ENCODE peak calls at places on chromosomes 5 and 9, in six cellular contexts. P is GM03348; I is NCI-H748 treated with DMSO at 0.1 percent for 48 hours; E is T follicular helper cell; H is stimulated activated CD4-positive, alpha-beta T cell treated with anti-CD3 and anti-CD28 coated beads, Interleukin-1b, Interleukin-23, amount 100 ng/mL, for 24 hours; S is tibial artery. A is an unnamed sample.

GRCh38 chr5:59079622-59080620 is 497.0 kb downstream of the RAB3C start:
- DNase-seq in P (peak), I (no peak), E (no peak), H (no peak), S (no peak), A (no peak)

GRCh38 chr9:128818839-128819715 is 777 bp downstream of the ENDOG start:
- DNase-seq in P (peak), I (peak), E (peak), H (no peak), S (no peak), A (peak)

GRCh38 chr5:3333836-3334235 is 261.8 kb upstream of the IRX1 start:
- DNase-seq in P (no peak), I (no peak), E (no peak), H (no peak), S (no peak), A (no peak)

GRCh38 chr5:78660401-78660800 is 11.8 kb upstream of the LHFPL2 start:
- DNase-seq in P (no peak), I (no peak), E (no peak), H (no peak), S (no peak), A (no peak)

GRCh38 chr5:11422342-11422741 is 481.9 kb downstream of the CTNND2 start:
- DNase-seq in P (no peak), I (no peak), E (no peak), H (no peak), S (no peak), A (no peak)

GRCh38 chr9:127852829-127853228 is 1.6 kb downstream of the ENG start:
- DNase-seq in P (no peak), I (no peak), E (no peak), H (no peak), S (no peak), A (no peak)

GRCh38 chr5:136620016-136620419 is 254.7 kb upstream of the TRPC7 start:
- DNase-seq in P (no peak), I (no peak), E (no peak), H (no peak), S (no peak), A (no peak)

GRCh38 chr5:53426878-53427277 is 53.6 kb upstream of the FST start:
- DNase-seq in P (no peak), I (no peak), E (no peak), H (no peak), S (no peak), A (no peak)

GRCh38 chr9:134231767-134232166 is 67.4 kb upstream of the RNU6ATAC start:
- DNase-seq in P (no peak), I (no peak), E (no peak), H (no peak), S (no peak), A (no peak)

GRCh38 chr9:135397142-135397541 is 82.4 kb upstream of the PPP1R26 start:
- DNase-seq in P (no peak), I (no peak), E (no peak), H (no peak), S (no peak), A (no peak)

GRCh38 chr9:89751081-89751855 is 146.5 kb downstream of the GADD45G start:
- DNase-seq in P (no peak), I (no peak), E (no peak), H (no peak), S (no peak), A (no peak)

GRCh38 chr5:151216781-151217180 is 7.1 kb downstream of the CCDC69 start:
- DNase-seq in P (no peak), I (no peak), E (no peak), H (no peak), S (no peak), A (no peak)

GRCh38 chr9:122218885-122219855 is 9.6 kb downstream of the LHX6 start:
- DNase-seq in P (peak), I (no peak), E (no peak), H (no peak), S (no peak), A (no peak)

GRCh38 chr9:27377147-27377807 is 80.3 kb upstream of the EQTN start:
- DNase-seq in P (no peak), I (no peak), E (no peak), H (no peak), S (no peak), A (no peak)

GRCh38 chr9:33813712-33814641 is 3.0 kb upstream of the UBE2R2 start:
- DNase-seq in P (peak), I (peak), E (no peak), H (no peak), S (no peak), A (peak)

GRCh38 chr5:154296525-154297159 is 106.1 kb downstream of the GALNT10 start:
- DNase-seq in P (no peak), I (no peak), E (no peak), H (no peak), S (no peak), A (no peak)

GRCh38 chr9:79868532-79869189 is 296.9 kb downstream of the TLE4 start:
- DNase-seq in P (no peak), I (no peak), E (no peak), H (no peak), S (no peak), A (no peak)

GRCh38 chr5:158553195-158553945 is 546.3 kb downstream of the EBF1 start:
- DNase-seq in P (peak), I (no peak), E (no peak), H (no peak), S (peak), A (no peak)

GRCh38 chr9:92496401-92496800 is 14.1 kb upstream of the ASPN start:
- DNase-seq in P (no peak), I (no peak), E (no peak), H (no peak), S (no peak), A (no peak)

GRCh38 chr9:82989949-82990348 is 73.0 kb downstream of the RASEF start:
- DNase-seq in P (no peak), I (no peak), E (no peak), H (no peak), S (no peak), A (no peak)

GRCh38 chr9:9108641-9109040 is 1309.1 kb upstream of the DMAC1 start:
- DNase-seq in P (no peak), I (no peak), E (no peak), H (no peak), S (no peak), A (no peak)

GRCh38 chr5:167587768-167588167 is 703.7 kb upstream of the WWC1 start:
- DNase-seq in P (peak), I (no peak), E (no peak), H (no peak), S (no peak), A (no peak)

A was measured in memory B cell.